ENCODE peak calls at places on chromosomes 2 and 18, in eight cellular contexts. D is astrocyte of the spinal cord; E is GM19239; J is AG09309; W is EL; I is H9; H is stimulated activated CD4-positive, alpha-beta T cell treated with anti-CD3 and anti-CD28 coated beads, Interleukin-4, amount 100 ng/mL, for 24 hours; B is NT2/D1. N is an unnamed sample.

GRCh38 chr2:108271691-108272253 is 16.9 kb upstream of the SULT1C2 start:
- DNase-seq in J (no peak), W (peak; percentile 79), I (no peak), H (no peak), D (peak; percentile 80), B (no peak), E (no peak), N (no peak)

GRCh38 chr2:144162652-144163051 is 357.3 kb downstream of the ZEB2 start:
- DNase-seq in H (peak; percentile 23), B (peak; percentile 27), W (no peak), E (peak; percentile 10), J (no peak), D (no peak), I (peak; percentile 53), N (peak; percentile 38)

GRCh38 chr2:203737360-203737759 is 30.9 kb downstream of the CD28 start:
- DNase-seq in H (no peak), J (no peak), B (no peak), D (peak; percentile 25), E (peak; percentile 9), I (no peak), W (no peak), N (no peak)

GRCh38 chr2:182240862-182241371 is 185.9 kb downstream of the PDE1A start:
- DNase-seq in B (no peak), I (peak; percentile 45), H (peak; percentile 3), J (no peak), D (peak; percentile 48), W (peak; percentile 40), E (peak; percentile 36), N (peak; percentile 59)

GRCh38 chr2:219662566-219662965 is 35.1 kb downstream of the SLC4A3 start:
- DNase-seq in W (no peak), J (no peak), E (no peak), I (peak; percentile 58), D (no peak), H (no peak), B (peak; percentile 63), N (no peak)

GRCh38 chr2:18950598-18950933 is 361.2 kb upstream of the NT5C1B start:
- DNase-seq in I (no peak), W (no peak), D (no peak), B (no peak), E (no peak), J (no peak), H (no peak), N (no peak)

GRCh38 chr2:8244634-8245033 is 437.2 kb upstream of the ID2 start:
- DNase-seq in I (no peak), H (no peak), W (no peak), D (no peak), B (no peak), E (no peak), J (no peak), N (no peak)

GRCh38 chr2:69305712-69306611 is 81.1 kb downstream of the GFPT1 start:
- DNase-seq in D (peak; percentile 19), I (peak; percentile 51), W (no peak), J (no peak), B (no peak), E (no peak), H (no peak), N (no peak)

GRCh38 chr2:169038338-169038757 is 7.2 kb upstream of the ABCB11 start:
- DNase-seq in W (peak; percentile 72), E (no peak), J (no peak), H (no peak), I (no peak), B (no peak), D (peak; percentile 37), N (no peak)

GRCh38 chr2:120245520-120245835 is 7.2 kb upstream of the RALB start:
- DNase-seq in E (no peak), I (no peak), D (no peak), H (no peak), B (no peak), W (no peak), J (no peak), N (peak; percentile 64)

GRCh38 chr18:23377669-23378469 is 75.2 kb upstream of the RIOK3 start:
- DNase-seq in H (no peak), J (peak; percentile 63), I (no peak), W (peak; percentile 80), D (peak; percentile 90), E (no peak), B (no peak), N (no peak)

GRCh38 chr18:33579147-33579867 is 1.3 kb downstream of the ASXL3 start:
- DNase-seq in B (no peak), E (no peak), H (no peak), D (no peak), W (no peak), I (no peak), J (no peak), N (peak; percentile 7)

GRCh38 chr2:158723311-158723838 is 71.7 kb upstream of the DAPL1 start:
- DNase-seq in E (no peak), D (no peak), H (no peak), B (no peak), I (no peak), J (no peak), W (no peak), N (no peak)

GRCh38 chr18:74496508-74497307 is 545 bp downstream of the CNDP2 start:
- DNase-seq in B (no peak), W (peak; percentile 65), E (no peak), H (peak; percentile 42), I (peak; percentile 58), D (peak; percentile 47), J (no peak), N (peak; percentile 67)

GRCh38 chr2:189613650-189614420 is 33.2 kb upstream of the SLC40A1 start:
- DNase-seq in B (no peak), I (no peak), H (no peak), W (peak; percentile 67), J (no peak), E (no peak), D (peak; percentile 11), N (no peak)

GRCh38 chr2:180040146-180040925 is 33.2 kb upstream of the CWC22 start:
- DNase-seq in W (peak; percentile 94), I (no peak), D (peak; percentile 97), H (no peak), B (no peak), J (peak; percentile 96), E (no peak), N (no peak)

GRCh38 chr2:208135794-208136369 is 6.3 kb upstream of the CRYGC start:
- DNase-seq in J (no peak), D (no peak), H (no peak), B (no peak), W (no peak), E (no peak), I (no peak), N (no peak)

GRCh38 chr2:37672104-37672869 is 845 bp upstream of the CDC42EP3 start:
- DNase-seq in W (peak; percentile 86), E (peak; percentile 94), I (peak; percentile 97), B (peak; percentile 95), H (peak; percentile 74), D (peak; percentile 93), J (peak; percentile 31), N (peak; percentile 85)

GRCh38 chr2:1662606-1663180 is 81.6 kb downstream of the PXDN start:
- DNase-seq in B (no peak), W (no peak), J (no peak), H (no peak), E (no peak), I (peak; percentile 15), D (no peak), N (no peak)

GRCh38 chr2:66440011-66440542 is 5.2 kb downstream of the MEIS1 start:
- DNase-seq in I (no peak), D (peak; percentile 64), H (no peak), B (no peak), W (peak; percentile 46), E (no peak), J (no peak), N (no peak)

GRCh38 chr2:63027220-63027619 is 23.4 kb upstream of the OTX1 start:
- DNase-seq in H (no peak), W (no peak), D (no peak), J (no peak), I (no peak), E (no peak), B (no peak), N (no peak)

GRCh38 chr2:102141011-102141914 is 1.3 kb upstream of the IL1R1 start:
- DNase-seq in E (no peak), I (no peak), B (no peak), D (peak; percentile 75), H (no peak), J (peak; percentile 92), W (peak; percentile 91), N (no peak)

GRCh38 chr2:3097804-3098203 is 279.8 kb downstream of the EIPR1 start:
- DNase-seq in B (no peak), I (peak; percentile 13), D (no peak), W (no peak), E (no peak), J (no peak), H (no peak), N (no peak)

GRCh38 chr2:44844651-44845270 is 96.7 kb upstream of the SIX3 start:
- DNase-seq in E (no peak), B (no peak), H (no peak), W (peak; percentile 15), I (no peak), J (no peak), D (no peak), N (no peak)

GRCh38 chr2:136136921-136137320 is 19.0 kb upstream of the CXCR4 start:
- DNase-seq in E (no peak), D (no peak), J (no peak), B (no peak), I (no peak), H (no peak), W (no peak), N (no peak)

GRCh38 chr2:167827352-167828097 is 419.9 kb downstream of the STK39 start:
- DNase-seq in J (no peak), D (no peak), W (no peak), I (no peak), B (no peak), E (no peak), H (no peak), N (peak; percentile 58)

GRCh38 chr2:120847700-120848321 is 112.1 kb downstream of the GLI2 start:
- DNase-seq in W (no peak), B (no peak), D (peak; percentile 59), E (no peak), H (no peak), I (no peak), J (no peak), N (no peak)

GRCh38 chr18:62399781-62400308 is 74.7 kb downstream of the TNFRSF11A start:
- DNase-seq in D (no peak), E (no peak), W (peak; percentile 19), J (no peak), H (no peak), I (peak; percentile 61), B (peak; percentile 23), N (no peak)

GRCh38 chr2:128789776-128790455 is 471.2 kb upstream of the HS6ST1 start:
- DNase-seq in W (no peak), D (no peak), E (no peak), I (peak; percentile 24), J (no peak), B (no peak), H (no peak), N (no peak)

GRCh38 chr2:134011936-134012586 is 241.8 kb upstream of the MGAT5 start:
- DNase-seq in H (no peak), D (no peak), J (no peak), I (no peak), B (no peak), E (no peak), W (no peak), N (no peak)

GRCh38 chr2:219969508-219969907 is 342.1 kb downstream of the SLC4A3 start:
- DNase-seq in H (no peak), I (no peak), E (no peak), W (peak; percentile 87), J (peak; percentile 90), D (peak; percentile 57), B (no peak), N (no peak)

GRCh38 chr2:17470855-17471641 is 47.2 kb downstream of the RAD51AP2 start:
- DNase-seq in B (peak; percentile 63), I (peak; percentile 60), H (no peak), E (no peak), W (peak; percentile 20), J (peak; percentile 48), D (peak; percentile 75), N (no peak)

GRCh38 chr2:45821558-45822271 is 170.2 kb downstream of the PRKCE start:
- DNase-seq in J (no peak), I (no peak), W (peak; percentile 48), B (no peak), H (no peak), D (peak; percentile 76), E (no peak), N (peak; percentile 95)

GRCh38 chr2:86806059-86806857 is 15.5 kb upstream of the CD8A start:
- DNase-seq in W (no peak), D (no peak), J (no peak), H (no peak), I (no peak), E (no peak), B (no peak), N (no peak)